ENCODE peak calls at places on chromosomes 7 and 10, in five cellular contexts. W, G, P, U and Z are unnamed samples.

GRCh38 chr7:34057956-34058355 is 152.6 kb downstream of the BMPER start:
- DNase-seq in U (no peak), W (no peak), G (no peak), P (no peak), Z (no peak)

GRCh38 chr10:91570220-91570619 is 62.7 kb downstream of the PPP1R3C start:
- DNase-seq in W (no peak), P (no peak), G (no peak), U (no peak), Z (no peak)

GRCh38 chr10:18340496-18341051 is 200.3 kb downstream of the CACNB2 start:
- DNase-seq in U (no peak), W (no peak), P (no peak), G (no peak), Z (no peak)

GRCh38 chr10:75401569-75402485 is at the start of gene ZNF503:
- DNase-seq in U (peak), P (peak), G (peak), W (peak), Z (peak)

GRCh38 chr10:88920198-88920597 is 32.4 kb downstream of the ACTA2 start:
- DNase-seq in G (no peak), W (no peak), P (no peak), U (no peak), Z (no peak)

GRCh38 chr10:72274213-72274729 is 547 bp downstream of the DDIT4 start:
- DNase-seq in U (peak), W (peak), G (no peak), P (no peak), Z (no peak)

GRCh38 chr7:44290250-44290616 is 35.2 kb downstream of the CAMK2B start:
- DNase-seq in P (no peak), U (peak), G (no peak), W (no peak), Z (no peak)

GRCh38 chr7:55258631-55259030 is 106.5 kb upstream of the LANCL2 start:
- DNase-seq in U (no peak), P (peak), W (no peak), G (no peak), Z (no peak)

GRCh38 chr7:66167773-66168367 is 37.3 kb upstream of the TPST1 start:
- DNase-seq in P (peak), U (peak), G (no peak), W (no peak), Z (no peak)

GRCh38 chr7:28891192-28891872 is 66.8 kb downstream of the TRIL start:
- DNase-seq in G (peak), U (no peak), P (peak), W (no peak), Z (no peak)

GRCh38 chr7:142356166-142356565 is 98.3 kb upstream of the PRSS58 start:
- DNase-seq in P (no peak), W (no peak), U (no peak), G (no peak), Z (no peak)

GRCh38 chr10:22834471-22834870 is 93.4 kb upstream of the ARMC3 start:
- DNase-seq in W (no peak), P (no peak), G (no peak), U (no peak), Z (no peak)

DNA sequence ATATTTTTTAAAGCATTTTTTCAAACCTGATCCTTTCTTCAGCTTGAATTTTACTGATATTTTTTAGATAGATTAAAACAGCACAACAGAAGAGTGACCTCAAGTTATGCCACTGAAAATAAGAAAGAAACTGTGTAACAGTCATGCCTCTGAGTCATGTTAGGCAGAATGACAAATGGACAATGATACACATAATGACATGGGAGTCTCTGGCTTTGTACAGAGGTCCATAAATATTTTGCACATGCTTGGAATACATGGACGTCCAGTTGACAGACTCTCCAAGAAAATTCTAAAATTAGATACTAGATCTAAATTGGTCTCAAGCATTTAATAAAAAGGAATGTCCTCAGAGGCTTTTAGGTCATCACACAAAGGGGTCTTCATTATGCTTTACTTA is 21.9 kb upstream of the SEMA3A start:
- DNase-seq in G (no peak), P (no peak), U (no peak), W (no peak), Z (no peak)
- TF ChIP-seq GABPA in G (no peak), P (no peak), U (no peak), W (no peak), Z (no peak)

GRCh38 chr10:129951841-129952240 is 12.2 kb downstream of the EBF3 start:
- DNase-seq in W (no peak), G (no peak), U (no peak), P (no peak), Z (no peak)

GRCh38 chr10:129953541-129954031 is 10.5 kb downstream of the EBF3 start:
- DNase-seq in P (no peak), W (no peak), U (no peak), G (no peak), Z (no peak)

GRCh38 chr10:129951251-129951808 is 12.7 kb downstream of the EBF3 start:
- DNase-seq in W (no peak), G (no peak), P (no peak), U (peak), Z (no peak)

GRCh38 chr10:129954916-129955315 is 9.2 kb downstream of the EBF3 start:
- DNase-seq in P (no peak), G (no peak), W (no peak), U (no peak), Z (no peak)

GRCh38 chr10:129952771-129953489 is 11.1 kb downstream of the EBF3 start:
- DNase-seq in G (no peak), P (no peak), U (no peak), W (no peak), Z (no peak)
- TF ChIP-seq GABPA in G (no peak), P (no peak), U (no peak), W (no peak), Z (no peak)

DNA sequence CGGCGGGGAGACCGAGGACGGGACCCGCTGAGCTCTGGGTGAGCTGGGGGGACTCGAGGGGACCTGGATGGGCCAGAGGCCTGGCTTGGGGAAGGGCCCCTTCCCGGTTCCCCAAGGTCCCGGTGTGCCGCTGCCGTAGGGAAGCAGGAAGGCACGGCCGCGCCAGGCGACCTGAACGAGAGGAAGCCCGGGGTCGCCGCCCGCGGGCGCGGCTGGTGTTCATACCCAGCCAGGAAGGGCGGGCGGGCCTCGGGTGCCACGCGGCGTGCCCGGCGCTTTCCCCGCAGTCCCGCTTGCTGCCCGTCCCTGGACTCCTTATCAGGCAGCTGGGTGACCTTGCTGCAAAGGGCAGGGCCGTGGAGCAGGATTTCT is 38.0 kb downstream of the ZNF777 start:
- DNase-seq in G (no peak), U (no peak), W (no peak), P (no peak), Z (no peak)
- TF ChIP-seq GABPA in G (no peak), U (no peak), W (no peak), P (no peak), Z (no peak)

DNA sequence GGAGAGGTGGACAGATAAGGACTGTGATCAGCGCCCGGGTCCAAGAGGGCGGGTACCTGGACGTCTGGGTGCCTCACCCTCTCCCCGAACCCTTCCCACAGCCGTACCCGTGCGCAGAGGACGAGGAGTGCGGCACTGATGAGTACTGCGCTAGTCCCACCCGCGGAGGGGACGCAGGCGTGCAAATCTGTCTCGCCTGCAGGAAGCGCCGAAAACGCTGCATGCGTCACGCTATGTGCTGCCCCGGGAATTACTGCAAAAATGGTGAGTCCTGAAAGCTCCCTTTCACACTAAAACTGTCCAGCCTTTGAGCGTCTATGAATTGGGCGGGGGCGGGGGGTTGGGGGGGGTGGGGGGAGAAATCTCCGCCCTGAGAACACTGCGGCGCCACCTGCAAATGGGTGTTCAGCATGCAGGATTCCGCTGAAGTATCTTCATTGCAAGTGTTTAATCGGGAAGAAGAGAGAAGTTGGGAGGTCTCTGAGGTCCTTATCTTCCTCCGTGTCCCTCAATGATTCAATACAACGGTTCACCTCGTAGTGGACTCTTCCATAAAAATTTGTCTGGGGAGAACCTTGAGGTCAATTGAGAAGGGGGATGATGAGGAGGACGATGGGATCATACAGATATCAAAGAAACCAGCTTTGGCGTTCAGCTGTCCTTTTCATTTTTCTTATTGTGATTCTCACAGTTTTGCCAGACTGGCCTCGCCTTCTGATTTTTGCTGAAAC is 906 bp downstream of the DKK1 start:
- DNase-seq in P (no peak), W (no peak), U (peak), G (no peak), Z (no peak)
- TF ChIP-seq GABPA in P (no peak), W (no peak), U (no peak), G (no peak), Z (no peak)

GRCh38 chr7:19900118-19900517 is 126.7 kb upstream of the TMEM196 start:
- DNase-seq in G (no peak), P (no peak), U (no peak), W (no peak), Z (no peak)

DNA sequence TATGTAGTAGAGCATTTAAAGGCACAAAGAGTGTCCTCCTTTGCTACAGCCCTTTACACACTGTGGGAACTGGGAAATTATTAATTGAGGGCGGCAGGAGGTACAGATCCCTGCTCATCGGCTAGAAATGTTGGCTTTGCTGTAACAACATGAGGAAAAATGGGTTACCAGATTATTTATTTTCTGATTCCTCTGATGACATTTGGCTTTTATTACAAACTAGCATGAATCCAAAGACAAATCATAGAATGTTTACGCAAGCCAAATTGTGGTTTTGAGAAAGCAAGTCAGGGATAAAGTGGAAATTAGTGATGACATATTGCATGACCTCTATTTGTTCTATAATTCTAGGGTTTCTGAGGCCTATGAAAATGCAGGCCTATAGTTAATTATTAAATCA is 126.1 kb upstream of the TMEM196 start:
- DNase-seq in P (no peak), U (no peak), G (no peak), W (no peak), Z (no peak)
- TF ChIP-seq GABPA in P (no peak), U (no peak), G (no peak), W (no peak), Z (no peak)